ENCODE peak calls at places on chromosomes 11 and 22, in five cellular contexts. M, D, O, H and P are unnamed samples.

GRCh38 chr11:104200688-104201087 is 36.7 kb upstream of the PDGFD start:
- DNase-seq in M (no peak), D (no peak), O (no peak), H (no peak), P (no peak)

GRCh38 chr11:10441652-10442503 is 13.2 kb upstream of the AMPD3 start:
- DNase-seq in M (no peak), D (no peak), O (no peak), H (no peak), P (no peak)

GRCh38 chr22:23183107-23183698 is 2.9 kb downstream of the BCR start:
- DNase-seq in M (no peak), D (peak; percentile 65), O (no peak), H (peak; percentile 58), P (peak; percentile 57)

GRCh38 chr11:61254403-61255025 is 13.5 kb downstream of the PGA5 start:
- DNase-seq in M (peak; percentile 78), D (peak; percentile 67), O (peak; percentile 34), H (peak; percentile 44), P (peak; percentile 56)

GRCh38 chr22:46578251-46578823 is 40.9 kb upstream of the CELSR1 start:
- DNase-seq in M (peak; percentile 59), D (peak; percentile 37), O (no peak), H (no peak), P (no peak)

GRCh38 chr11:129209891-129210830 is 18.0 kb upstream of the ARHGAP32 start:
- DNase-seq in M (no peak), D (no peak), O (no peak), H (no peak), P (no peak)

GRCh38 chr11:75534291-75535038 is 8.7 kb upstream of the GDPD5 start:
- DNase-seq in M (no peak), D (no peak), O (peak; percentile 33), H (peak; percentile 15), P (no peak)

GRCh38 chr11:128463975-128464374 is 123.4 kb downstream of the ETS1 start:
- DNase-seq in M (no peak), D (no peak), O (no peak), H (no peak), P (no peak)

GRCh38 chr22:44311855-44312170 is 938 bp downstream of the SHISAL1 start:
- DNase-seq in M (no peak), D (no peak), O (no peak), H (no peak), P (no peak)

GRCh38 chr11:15034687-15035267 is 38.6 kb upstream of the CALCB start:
- DNase-seq in M (no peak), D (no peak), O (no peak), H (no peak), P (no peak)
- H3K4me1 ChIP-seq in M (no peaks in the 10 kb centered on the region), D (no peaks in the 10 kb centered on the region), O (peaks cover 9% of the 10 kb centered on the region), H (no peaks in the 10 kb centered on the region), P (no peaks in the 10 kb centered on the region)

GRCh38 chr11:67356551-67356866 is 3.2 kb upstream of the POLD4 start:
- DNase-seq in M (no peak), D (no peak), O (no peak), H (no peak), P (no peak)
- TF ChIP-seq CTCF in M (no peak), D (no peak), O (no peak), H (no peak), P (no peak)

GRCh38 chr22:50398698-50399648 is 55.8 kb downstream of the PPP6R2 start:
- DNase-seq in M (no peak), D (peak; percentile 73), O (no peak), H (no peak), P (no peak)
- H3K27ac ChIP-seq in M (peak overlapping the region; percentile 41), D (peak overlapping the region; percentile 33), O (peak overlapping the region; percentile 5), H (peak overlapping the region; percentile 42), P (no peak overlapping the region)

GRCh38 chr11:102414559-102414958 is 38.0 kb downstream of the TMEM123 start:
- DNase-seq in M (no peak), D (no peak), O (no peak), H (no peak), P (no peak)
- H3K4me1 ChIP-seq in M (no peaks in the 10 kb centered on the region), D (peaks cover 12% of the 10 kb centered on the region), O (peaks cover 23% of the 10 kb centered on the region), H (no peaks in the 10 kb centered on the region), P (peaks cover 3% of the 10 kb centered on the region)

GRCh38 chr22:40043793-40044101 is 49.0 kb downstream of the FAM83F start:
- DNase-seq in M (no peak), D (no peak), O (no peak), H (no peak), P (no peak)

GRCh38 chr22:40046126-40046525 is 51.4 kb downstream of the FAM83F start:
- DNase-seq in M (no peak), D (no peak), O (no peak), H (no peak), P (no peak)

GRCh38 chr22:40044102-40044869 is 49.5 kb downstream of the FAM83F start:
- DNase-seq in M (peak; percentile 98), D (peak; percentile 97), O (peak; percentile 98), H (peak; percentile 99), P (peak; percentile 98)

GRCh38 chr22:40043086-40043485 is 48.3 kb downstream of the FAM83F start:
- DNase-seq in M (no peak), D (peak; percentile 81), O (no peak), H (peak; percentile 88), P (peak; percentile 59)

DNA sequence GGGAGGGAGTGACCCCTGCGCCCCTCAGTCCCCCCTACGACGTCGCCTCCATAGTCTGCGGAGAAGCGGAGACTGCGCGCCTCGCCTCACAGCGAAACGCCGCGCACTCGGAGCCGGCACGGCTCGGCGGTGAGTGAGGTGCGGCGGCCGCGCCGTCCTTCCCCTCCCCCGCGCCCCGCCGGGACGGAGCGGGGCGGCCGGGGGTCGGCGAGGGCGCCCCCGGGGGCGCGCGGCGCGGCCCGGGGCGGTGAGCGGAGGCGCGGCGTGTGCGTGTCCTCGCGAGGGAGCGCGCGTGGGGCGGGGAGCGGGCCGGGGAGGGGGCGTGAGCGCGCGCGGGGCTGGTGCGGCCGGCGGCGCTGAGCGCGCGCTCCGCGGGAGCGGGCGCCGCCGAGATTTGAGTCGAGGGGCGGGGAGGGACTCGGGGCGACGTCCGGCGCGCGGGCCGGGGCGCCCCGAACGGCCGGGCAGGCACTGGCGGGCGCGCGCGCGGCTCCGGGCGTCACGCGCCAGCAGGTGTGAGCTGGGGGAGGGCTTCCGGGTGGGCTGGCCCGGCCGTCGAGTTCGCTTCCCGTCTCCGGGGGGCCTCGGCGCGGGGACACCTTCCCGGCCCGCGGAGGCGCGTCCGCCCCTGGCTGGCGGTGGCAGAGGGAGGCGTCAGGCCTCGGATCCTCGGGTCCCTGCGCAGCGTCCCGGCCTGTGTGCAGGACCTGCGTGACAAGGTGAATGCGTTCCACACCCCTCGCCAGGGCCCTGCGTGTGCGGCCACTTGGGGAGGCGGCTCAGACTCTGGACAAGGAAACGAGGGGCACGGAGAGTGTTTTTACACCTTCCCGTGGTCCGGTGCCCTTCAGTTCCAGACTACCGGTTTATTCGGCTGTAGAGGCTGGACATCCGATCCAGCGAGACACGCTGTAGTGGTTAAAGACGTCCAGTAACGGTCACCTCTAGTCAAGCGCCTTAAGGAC is 50.4 kb downstream of the FAM83F start:
- DNase-seq in M (peak; percentile 76), D (peak; percentile 57), O (no peak), H (no peak), P (peak; percentile 45)
- TF ChIP-seq CTCF in M (no peak), D (no peak), O (no peak), H (no peak), P (no peak)

GRCh38 chr11:74417860-74418508 is 19.8 kb upstream of the PGM2L1 start:
- DNase-seq in M (no peak), D (no peak), O (no peak), H (no peak), P (no peak)
- H3K27ac ChIP-seq in M (no peak overlapping the region), D (no peak overlapping the region), O (peak overlapping the region; percentile 38), H (peak overlapping the region; percentile 58), P (no peak overlapping the region)

DNA sequence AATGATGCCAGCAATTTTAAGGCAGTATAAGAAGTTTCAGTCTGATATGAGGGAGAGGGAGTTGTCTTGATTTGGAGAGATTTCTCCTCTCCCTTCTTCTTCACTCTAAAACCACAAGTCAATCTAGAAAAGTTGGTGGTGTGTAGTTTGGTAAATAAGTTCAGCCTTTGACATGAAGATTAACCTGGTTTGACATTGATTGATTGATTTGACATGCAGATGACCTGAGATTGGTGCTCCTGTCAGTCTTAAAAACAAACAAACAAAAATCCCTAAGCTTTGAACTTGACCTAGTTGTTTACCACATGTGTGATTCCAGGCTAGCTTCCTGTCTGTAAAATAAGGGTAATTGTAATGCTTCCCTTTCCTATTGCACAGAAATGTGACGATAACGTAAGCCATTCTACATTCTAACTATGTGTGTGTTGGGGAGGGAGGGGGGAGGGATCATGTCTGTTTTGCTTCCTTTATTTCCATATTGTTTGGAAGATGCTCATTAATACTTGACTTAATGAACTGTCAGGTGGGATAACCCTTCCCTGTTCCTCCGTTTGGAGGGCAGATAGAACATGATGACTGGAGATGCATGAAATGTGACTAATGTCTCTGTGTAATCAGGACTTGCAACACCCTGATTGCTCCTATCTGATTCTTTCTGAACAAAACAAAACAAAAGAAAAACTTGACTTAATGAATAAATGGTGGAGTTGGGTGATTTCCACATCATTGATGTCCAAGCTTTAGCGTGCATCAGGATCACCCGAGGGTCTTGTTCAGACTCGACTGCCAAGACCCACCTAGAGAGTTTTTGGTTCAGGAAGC is 106.0 kb upstream of the CLMP start:
- DNase-seq in M (no peak), D (no peak), O (peak; percentile 63), H (no peak), P (no peak)
- H3K4me1 ChIP-seq in M (peaks cover 6% of the 10 kb centered on the region), D (peaks cover 11% of the 10 kb centered on the region), O (peaks cover 15% of the 10 kb centered on the region), H (no peaks in the 10 kb centered on the region), P (no peaks in the 10 kb centered on the region)

DNA sequence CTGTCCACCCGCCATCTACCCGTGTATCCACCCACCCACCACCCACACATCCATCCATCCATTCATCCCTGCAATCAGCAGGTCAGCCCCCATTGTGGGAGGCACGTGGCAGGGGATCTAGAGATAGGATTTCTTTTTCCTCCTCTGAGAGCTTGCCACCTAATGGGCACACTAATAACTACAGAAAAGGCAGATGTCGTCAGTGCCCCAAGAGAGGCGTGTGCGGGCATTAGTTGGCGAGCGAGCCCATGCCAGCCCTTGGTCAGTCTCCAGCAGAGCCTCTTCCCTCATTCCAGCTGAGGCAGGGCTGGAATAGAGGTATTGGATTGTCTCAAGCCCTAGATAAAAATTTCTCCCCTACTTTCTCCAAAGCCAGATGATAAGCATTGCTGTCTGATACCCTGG is 9.7 kb downstream of the USP2 start:
- DNase-seq in M (peak; percentile 59), D (peak; percentile 44), O (no peak), H (no peak), P (no peak)
- TF ChIP-seq CTCF in M (no peak), D (peak; percentile 38), O (peak; percentile 70), H (no peak), P (no peak)